ENCODE peak calls at places on chromosomes 16 and 17, in five cellular contexts. One of them, this sample, is unnamed.

GRCh38 chr16:4371481-4372314 is at the start of gene VASN:
- DNase-seq in stromal cell of bone marrow: no peak
- DNase-seq in NCI-H2081: no peak
- DNase-seq in choroid plexus epithelial cell: peak
- DNase-seq in suprapubic skin: peak
- DNase-seq in this sample: peak

GRCh38 chr16:30998852-30999761 is 11.3 kb downstream of the STX1B start:
- DNase-seq in stromal cell of bone marrow: no peak
- DNase-seq in NCI-H2081: peak
- DNase-seq in choroid plexus epithelial cell: no peak
- DNase-seq in suprapubic skin: no peak
- DNase-seq in this sample: no peak

GRCh38 chr17:45246338-45246737 is 15.6 kb downstream of the SPATA32 start:
- DNase-seq in stromal cell of bone marrow: no peak
- DNase-seq in NCI-H2081: no peak
- DNase-seq in choroid plexus epithelial cell: no peak
- DNase-seq in suprapubic skin: no peak
- DNase-seq in this sample: no peak

GRCh38 chr17:58333396-58334207 is 5.0 kb upstream of the TSPOAP1 start:
- DNase-seq in stromal cell of bone marrow: no peak
- DNase-seq in NCI-H2081: no peak
- DNase-seq in choroid plexus epithelial cell: no peak
- DNase-seq in suprapubic skin: no peak
- DNase-seq in this sample: no peak

GRCh38 chr16:30882429-30883310 is 11.2 kb downstream of the BCL7C start:
- DNase-seq in stromal cell of bone marrow: no peak
- DNase-seq in NCI-H2081: no peak
- DNase-seq in choroid plexus epithelial cell: no peak
- DNase-seq in suprapubic skin: no peak
- DNase-seq in this sample: no peak

GRCh38 chr16:66382966-66383299 is 16.4 kb downstream of the CDH5 start:
- DNase-seq in stromal cell of bone marrow: no peak
- DNase-seq in NCI-H2081: no peak
- DNase-seq in choroid plexus epithelial cell: peak
- DNase-seq in suprapubic skin: no peak
- DNase-seq in this sample: no peak

GRCh38 chr17:15185625-15185991 is 79.5 kb downstream of the PMP22 start:
- DNase-seq in stromal cell of bone marrow: peak
- DNase-seq in NCI-H2081: no peak
- DNase-seq in choroid plexus epithelial cell: peak
- DNase-seq in suprapubic skin: no peak
- DNase-seq in this sample: no peak

GRCh38 chr17:82330322-82331239 is 3.0 kb downstream of the SECTM1 start:
- DNase-seq in stromal cell of bone marrow: no peak
- DNase-seq in NCI-H2081: peak
- DNase-seq in choroid plexus epithelial cell: peak
- DNase-seq in suprapubic skin: no peak
- DNase-seq in this sample: no peak

GRCh38 chr17:700504-701094 is 14.0 kb downstream of the VPS53 start:
- DNase-seq in stromal cell of bone marrow: no peak
- DNase-seq in NCI-H2081: no peak
- DNase-seq in choroid plexus epithelial cell: peak
- DNase-seq in suprapubic skin: no peak
- DNase-seq in this sample: no peak

GRCh38 chr17:9104370-9105041 is 83.2 kb downstream of the NTN1 start:
- DNase-seq in stromal cell of bone marrow: no peak
- DNase-seq in NCI-H2081: no peak
- DNase-seq in choroid plexus epithelial cell: no peak
- DNase-seq in suprapubic skin: no peak
- DNase-seq in this sample: no peak

GRCh38 chr16:263944-264343 is 11.8 kb downstream of the RGS11 start:
- DNase-seq in stromal cell of bone marrow: no peak
- DNase-seq in NCI-H2081: no peak
- DNase-seq in choroid plexus epithelial cell: no peak
- DNase-seq in suprapubic skin: no peak
- DNase-seq in this sample: no peak

GRCh38 chr17:4301066-4301465 is 37.3 kb upstream of the ANKFY1 start:
- DNase-seq in stromal cell of bone marrow: no peak
- DNase-seq in NCI-H2081: no peak
- DNase-seq in choroid plexus epithelial cell: no peak
- DNase-seq in suprapubic skin: no peak
- DNase-seq in this sample: no peak

GRCh38 chr17:2181206-2181983 is 122.2 kb downstream of the SMG6 start:
- DNase-seq in stromal cell of bone marrow: peak
- DNase-seq in NCI-H2081: no peak
- DNase-seq in choroid plexus epithelial cell: peak
- DNase-seq in suprapubic skin: no peak
- DNase-seq in this sample: no peak

GRCh38 chr16:23374721-23375120 is 72.6 kb downstream of the SCNN1B start:
- DNase-seq in stromal cell of bone marrow: no peak
- DNase-seq in NCI-H2081: no peak
- DNase-seq in choroid plexus epithelial cell: no peak
- DNase-seq in suprapubic skin: no peak
- DNase-seq in this sample: no peak

GRCh38 chr17:77242118-77242800 is 101.5 kb downstream of the SEC14L1 start:
- DNase-seq in stromal cell of bone marrow: no peak
- DNase-seq in NCI-H2081: no peak
- DNase-seq in choroid plexus epithelial cell: no peak
- DNase-seq in suprapubic skin: no peak
- DNase-seq in this sample: peak

GRCh38 chr16:52812945-52813556 is 239.6 kb downstream of the CHD9NB start:
- DNase-seq in stromal cell of bone marrow: peak
- DNase-seq in NCI-H2081: no peak
- DNase-seq in choroid plexus epithelial cell: peak
- DNase-seq in suprapubic skin: no peak
- DNase-seq in this sample: no peak

GRCh38 chr16:73268311-73268997 is 220.5 kb upstream of the ZFHX3 start:
- DNase-seq in stromal cell of bone marrow: no peak
- DNase-seq in NCI-H2081: peak
- DNase-seq in choroid plexus epithelial cell: peak
- DNase-seq in suprapubic skin: no peak
- DNase-seq in this sample: peak

GRCh38 chr16:19177111-19177747 is 9.2 kb downstream of the SYT17 start:
- DNase-seq in stromal cell of bone marrow: no peak
- DNase-seq in NCI-H2081: no peak
- DNase-seq in choroid plexus epithelial cell: no peak
- DNase-seq in suprapubic skin: no peak
- DNase-seq in this sample: peak

GRCh38 chr16:2846511-2847310 is 11.3 kb downstream of the PRSS22 start:
- DNase-seq in stromal cell of bone marrow: no peak
- DNase-seq in NCI-H2081: no peak
- DNase-seq in choroid plexus epithelial cell: peak
- DNase-seq in suprapubic skin: no peak
- DNase-seq in this sample: peak

GRCh38 chr16:240559-240958 is 5.9 kb downstream of the FAM234A start:
- DNase-seq in stromal cell of bone marrow: no peak
- DNase-seq in NCI-H2081: no peak
- DNase-seq in choroid plexus epithelial cell: no peak
- DNase-seq in suprapubic skin: no peak
- DNase-seq in this sample: no peak

GRCh38 chr17:10018461-10018891 is 113.4 kb upstream of the RCVRN start:
- DNase-seq in stromal cell of bone marrow: no peak
- DNase-seq in NCI-H2081: no peak
- DNase-seq in choroid plexus epithelial cell: no peak
- DNase-seq in suprapubic skin: no peak
- DNase-seq in this sample: no peak

GRCh38 chr16:20803192-20803560 is 3.1 kb downstream of the ERI2 start:
- DNase-seq in stromal cell of bone marrow: no peak
- DNase-seq in NCI-H2081: no peak
- DNase-seq in choroid plexus epithelial cell: no peak
- DNase-seq in suprapubic skin: no peak
- DNase-seq in this sample: no peak

This sample was measured in endodermal cell.